ENCODE peak calls at places on chromosome 16, in seven cellular contexts. Z, E, S, C, G, A and W are unnamed samples.
A peak's percentile ranks its signal among the peaks of the same experiment; 100 is the strongest.

GRCh38 chr16:4846503-4846900 is 586 bp downstream of the GLYR1 start:
- DNase-seq in Z (peak; percentile 12), E (peak; percentile 54), S (no peak), C (peak; percentile 29), G (no peak), A (no peak), W (peak; percentile 49)

GRCh38 chr16:24980077-24980793 is 34.9 kb downstream of the ARHGAP17 start:
- DNase-seq in Z (no peak), E (no peak), S (no peak), C (no peak), G (no peak), A (no peak), W (no peak)

GRCh38 chr16:27374231-27374793 is 27.7 kb upstream of the IL21R start:
- DNase-seq in Z (no peak), E (no peak), S (no peak), C (no peak), G (no peak), A (no peak), W (no peak)

GRCh38 chr16:24255446-24256352 is at the start of gene CACNG3:
- DNase-seq in Z (peak; percentile 37), E (peak; percentile 10), S (no peak), C (peak; percentile 45), G (no peak), A (no peak), W (no peak)

GRCh38 chr16:28218109-28218508 is 6.3 kb upstream of the XPO6 start:
- DNase-seq in Z (peak; percentile 64), E (peak; percentile 66), S (no peak), C (peak; percentile 51), G (peak; percentile 18), A (peak; percentile 31), W (peak; percentile 50)

GRCh38 chr16:85392756-85393673 is 220.1 kb upstream of the GSE1 start:
- DNase-seq in Z (no peak), E (no peak), S (no peak), C (no peak), G (no peak), A (no peak), W (no peak)

GRCh38 chr16:77965346-77965745 is 57.0 kb upstream of the CLEC3A start:
- DNase-seq in Z (no peak), E (no peak), S (no peak), C (no peak), G (no peak), A (no peak), W (no peak)

GRCh38 chr16:61549332-61549731 is 486.9 kb downstream of the CDH8 start:
- DNase-seq in Z (no peak), E (no peak), S (no peak), C (no peak), G (no peak), A (no peak), W (no peak)

GRCh38 chr16:28042856-28043255 is 20.7 kb downstream of the GSG1L start:
- DNase-seq in Z (no peak), E (peak; percentile 17), S (no peak), C (no peak), G (no peak), A (no peak), W (no peak)

GRCh38 chr16:30786115-30786935 is 680 bp downstream of the ZNF629 start:
- DNase-seq in Z (no peak), E (peak; percentile 63), S (no peak), C (no peak), G (no peak), A (no peak), W (peak; percentile 58)

GRCh38 chr16:77963185-77964044 is 58.9 kb upstream of the CLEC3A start:
- DNase-seq in Z (no peak), E (no peak), S (no peak), C (no peak), G (no peak), A (no peak), W (no peak)

GRCh38 chr16:57356547-57356946 is 2.0 kb upstream of the CCL22 start:
- DNase-seq in Z (no peak), E (no peak), S (no peak), C (no peak), G (no peak), A (no peak), W (no peak)

GRCh38 chr16:47019563-47019962 is 46.1 kb upstream of the DNAJA2 start:
- DNase-seq in Z (no peak), E (no peak), S (no peak), C (no peak), G (no peak), A (no peak), W (no peak)

GRCh38 chr16:23448392-23448791 is 4.6 kb downstream of the COG7 start:
- DNase-seq in Z (no peak), E (no peak), S (no peak), C (no peak), G (no peak), A (no peak), W (no peak)

GRCh38 chr16:10749680-10750035 is 6.0 kb downstream of the NUBP1 start:
- DNase-seq in Z (no peak), E (peak; percentile 52), S (no peak), C (no peak), G (no peak), A (no peak), W (no peak)

GRCh38 chr16:75058815-75059214 is 57.8 kb downstream of the LDHD start:
- DNase-seq in Z (no peak), E (peak; percentile 29), S (no peak), C (no peak), G (no peak), A (no peak), W (no peak)

GRCh38 chr16:15650698-15651161 is 685 bp downstream of the NDE1 start:
- DNase-seq in Z (peak; percentile 25), E (peak; percentile 22), S (no peak), C (peak; percentile 56), G (no peak), A (no peak), W (peak; percentile 36)

GRCh38 chr16:57846078-57846697 is 43.9 kb upstream of the KIFC3 start:
- DNase-seq in Z (no peak), E (no peak), S (no peak), C (no peak), G (no peak), A (no peak), W (no peak)